ENCODE peak calls at places on chromosomes 6 and 20, in six cellular contexts. One of them, this sample, is unnamed. For H3K4me1, the result is how much of the 10 kb centered on the place peaks cover.

GRCh38 chr6:97437087-97437486 is 154.1 kb upstream of the MMS22L start:
- DNase-seq in mesenchymal stem cell: peak
- DNase-seq in neuronal stem cell: no peak
- DNase-seq in IMR-90: peak
- DNase-seq in mesendoderm: peak
- DNase-seq in H9: no peak
- DNase-seq in this sample: no peak

GRCh38 chr6:131163886-131164285 is 28.6 kb downstream of the AKAP7 start:
- DNase-seq in H9: no peak
- DNase-seq in neuronal stem cell: no peak
- DNase-seq in mesendoderm: peak
- DNase-seq in IMR-90: peak
- DNase-seq in mesenchymal stem cell: no peak
- DNase-seq in this sample: no peak

GRCh38 chr6:106546322-106547052 is 82.8 kb downstream of the RTN4IP1 start:
- DNase-seq in neuronal stem cell: no peak
- DNase-seq in mesenchymal stem cell: peak
- DNase-seq in mesendoderm: no peak
- DNase-seq in IMR-90: peak
- DNase-seq in H9: no peak
- DNase-seq in this sample: no peak

GRCh38 chr6:12126051-12126450 is 113.9 kb downstream of the HIVEP1 start:
- DNase-seq in H9: no peak
- DNase-seq in neuronal stem cell: no peak
- DNase-seq in mesenchymal stem cell: no peak
- DNase-seq in IMR-90: no peak
- DNase-seq in mesendoderm: no peak
- DNase-seq in this sample: no peak

GRCh38 chr6:160489091-160489490 is 140.9 kb downstream of the SLC22A3 start:
- DNase-seq in mesendoderm: no peak
- DNase-seq in neuronal stem cell: no peak
- DNase-seq in mesenchymal stem cell: no peak
- DNase-seq in IMR-90: no peak
- DNase-seq in H9: no peak
- DNase-seq in this sample: no peak

GRCh38 chr20:59580208-59580980 is 23.9 kb upstream of the PHACTR3 start:
- DNase-seq in mesenchymal stem cell: no peak
- DNase-seq in H9: no peak
- DNase-seq in neuronal stem cell: no peak
- DNase-seq in IMR-90: no peak
- DNase-seq in mesendoderm: no peak
- DNase-seq in this sample: no peak

GRCh38 chr20:3814928-3815495 is 5.3 kb upstream of the AP5S1 start:
- DNase-seq in mesenchymal stem cell: no peak
- DNase-seq in mesendoderm: no peak
- DNase-seq in neuronal stem cell: no peak
- DNase-seq in H9: no peak
- DNase-seq in IMR-90: no peak
- DNase-seq in this sample: no peak

GRCh38 chr6:76351275-76351674 is 278.8 kb upstream of the IMPG1 start:
- DNase-seq in H9: no peak
- DNase-seq in mesenchymal stem cell: no peak
- DNase-seq in neuronal stem cell: no peak
- DNase-seq in IMR-90: no peak
- DNase-seq in mesendoderm: peak
- DNase-seq in this sample: peak

GRCh38 chr6:156845447-156845846 is 68.3 kb downstream of the ARID1B start:
- DNase-seq in mesendoderm: no peak
- DNase-seq in neuronal stem cell: no peak
- DNase-seq in IMR-90: no peak
- DNase-seq in H9: no peak
- DNase-seq in mesenchymal stem cell: no peak
- DNase-seq in this sample: no peak

GRCh38 chr20:37917436-37917835 is 14.5 kb downstream of the VSTM2L start:
- DNase-seq in mesenchymal stem cell: no peak
- DNase-seq in mesendoderm: no peak
- DNase-seq in IMR-90: no peak
- DNase-seq in H9: no peak
- DNase-seq in neuronal stem cell: no peak
- DNase-seq in this sample: no peak

DNA sequence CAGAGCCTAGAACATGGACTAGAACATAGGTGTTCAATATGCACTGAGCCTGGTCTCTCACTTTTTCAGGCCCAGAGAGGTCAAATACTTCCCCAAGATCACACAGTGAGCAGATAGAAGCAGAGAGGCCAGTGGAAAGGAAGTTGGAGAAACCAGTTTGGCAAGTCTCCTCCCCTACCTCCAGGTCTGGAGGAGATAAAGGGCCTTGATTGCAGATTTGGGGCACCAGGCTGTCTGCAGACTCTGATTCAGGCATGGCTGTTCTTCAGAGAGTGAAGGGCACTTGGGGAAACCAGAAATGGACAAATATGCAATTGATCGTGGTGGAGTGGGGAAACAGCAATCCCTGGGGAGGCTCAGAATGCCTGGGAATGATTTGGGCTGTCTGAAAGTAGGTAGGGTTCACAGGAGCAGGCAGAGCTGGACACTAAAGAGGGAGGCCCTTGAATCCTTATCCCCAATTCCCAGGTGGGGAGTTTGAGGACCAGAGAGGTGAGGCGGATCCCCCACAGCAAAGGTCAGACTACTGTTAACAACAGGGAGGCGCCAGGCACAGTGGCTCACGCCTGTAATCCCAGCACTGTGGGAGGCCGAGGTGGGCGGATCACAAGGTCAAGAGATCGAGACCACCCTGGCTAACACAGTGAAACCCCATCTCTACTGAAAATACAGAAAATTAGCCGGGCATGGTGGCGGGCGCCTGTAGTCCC is 2.3 kb downstream of the PEDS1 start:
- DNase-seq in mesendoderm: peak
- DNase-seq in neuronal stem cell: no peak
- DNase-seq in H9: no peak
- DNase-seq in mesenchymal stem cell: peak
- DNase-seq in IMR-90: no peak
- DNase-seq in this sample: peak
- H2BK5ac ChIP-seq in mesendoderm: peak
- H2BK5ac ChIP-seq in neuronal stem cell: no peak
- H2BK5ac ChIP-seq in H9: no peak
- H2BK5ac ChIP-seq in mesenchymal stem cell: no peak
- H2BK5ac ChIP-seq in IMR-90: no peak
- H2BK5ac ChIP-seq in this sample: peak

DNA sequence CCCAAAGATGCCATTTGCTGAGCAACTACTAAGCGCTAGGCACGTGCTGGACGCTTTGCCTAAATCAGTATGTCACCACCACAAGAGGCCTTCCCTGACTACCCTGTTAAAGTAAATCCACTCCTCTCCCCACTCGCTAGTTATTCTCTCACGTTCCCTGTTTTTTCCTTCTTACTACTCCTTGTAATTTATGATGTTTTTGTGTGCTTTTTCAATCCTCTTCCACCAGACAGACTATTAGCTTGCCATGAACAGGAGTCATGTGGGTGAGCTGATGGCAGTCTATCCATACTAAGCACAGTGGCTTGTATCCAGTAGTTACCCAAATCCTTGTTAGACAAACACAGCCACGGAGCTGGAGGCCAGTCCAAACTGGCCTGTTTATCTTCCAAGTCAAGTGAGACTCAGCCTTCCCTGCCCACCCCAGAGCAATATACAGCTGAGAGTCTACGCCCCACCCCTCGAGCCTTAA is 41.2 kb downstream of the C6orf132 start:
- DNase-seq in neuronal stem cell: no peak
- DNase-seq in H9: no peak
- DNase-seq in IMR-90: peak
- DNase-seq in mesendoderm: no peak
- DNase-seq in mesenchymal stem cell: peak
- DNase-seq in this sample: no peak
- H3K4me2 ChIP-seq in neuronal stem cell: no peak
- H3K4me2 ChIP-seq in H9: no peak
- H3K4me2 ChIP-seq in IMR-90: no peak
- H3K4me2 ChIP-seq in mesendoderm: no peak
- H3K4me2 ChIP-seq in mesenchymal stem cell: no peak
- H3K4me2 ChIP-seq in this sample: no peak

GRCh38 chr6:24321538-24322162 is 36.2 kb downstream of the DCDC2 start:
- DNase-seq in IMR-90: no peak
- DNase-seq in mesenchymal stem cell: peak
- DNase-seq in mesendoderm: peak
- DNase-seq in H9: no peak
- DNase-seq in neuronal stem cell: no peak
- DNase-seq in this sample: no peak

GRCh38 chr6:24322924-24323323 is 34.9 kb downstream of the DCDC2 start:
- DNase-seq in neuronal stem cell: no peak
- DNase-seq in mesendoderm: no peak
- DNase-seq in IMR-90: no peak
- DNase-seq in mesenchymal stem cell: no peak
- DNase-seq in H9: no peak
- DNase-seq in this sample: no peak

GRCh38 chr6:24323632-24324337 is 34.1 kb downstream of the DCDC2 start:
- DNase-seq in mesendoderm: peak
- DNase-seq in neuronal stem cell: peak
- DNase-seq in H9: no peak
- DNase-seq in IMR-90: no peak
- DNase-seq in mesenchymal stem cell: peak
- DNase-seq in this sample: no peak

GRCh38 chr6:24325978-24326377 is 31.9 kb downstream of the DCDC2 start:
- DNase-seq in H9: no peak
- DNase-seq in mesendoderm: no peak
- DNase-seq in mesenchymal stem cell: no peak
- DNase-seq in IMR-90: no peak
- DNase-seq in neuronal stem cell: no peak
- DNase-seq in this sample: no peak

GRCh38 chr6:24324617-24325016 is 33.2 kb downstream of the DCDC2 start:
- DNase-seq in neuronal stem cell: no peak
- DNase-seq in H9: no peak
- DNase-seq in mesendoderm: no peak
- DNase-seq in mesenchymal stem cell: no peak
- DNase-seq in IMR-90: no peak
- DNase-seq in this sample: no peak
- H3K4me1 ChIP-seq in neuronal stem cell: under half
- H3K4me1 ChIP-seq in H9: under half
- H3K4me1 ChIP-seq in mesendoderm: under half
- H3K4me1 ChIP-seq in mesenchymal stem cell: under half
- H3K4me1 ChIP-seq in IMR-90: under half
- H3K4me1 ChIP-seq in this sample: under half

DNA sequence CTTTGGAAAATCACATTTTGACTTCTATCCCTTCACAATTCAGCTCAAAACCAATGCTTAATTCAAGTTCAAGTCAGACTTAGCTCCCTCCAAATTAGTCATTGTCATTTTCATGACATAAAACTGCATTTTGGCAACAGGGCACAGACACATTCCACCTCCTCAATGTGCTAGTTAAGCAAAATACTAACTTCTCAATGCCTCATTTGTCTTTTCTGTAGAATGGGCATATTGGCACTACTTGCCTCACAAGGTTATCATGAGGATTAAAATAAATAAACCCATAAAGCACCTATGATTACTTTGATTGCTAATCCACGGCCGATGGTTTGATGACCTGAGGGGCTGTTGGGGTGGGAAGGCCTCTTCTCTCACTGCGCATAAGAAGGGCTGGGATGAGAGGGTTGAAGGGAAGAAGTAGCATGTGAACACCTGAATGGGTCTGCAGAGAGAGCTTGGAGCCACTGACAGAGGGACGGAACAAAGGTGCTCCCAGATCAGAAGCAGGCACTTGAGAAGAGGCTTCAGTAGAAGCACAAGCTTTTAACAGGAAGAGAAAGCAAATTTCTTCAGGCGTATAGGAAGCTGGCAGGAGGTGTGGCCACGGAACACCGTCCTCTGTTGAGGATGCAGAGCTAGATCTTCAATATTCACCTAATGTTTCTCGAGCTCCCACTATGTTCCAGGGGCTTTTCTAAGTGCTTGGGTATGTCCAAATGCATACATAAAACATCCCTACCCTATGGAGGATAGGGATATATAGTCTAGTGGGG is 11.7 kb upstream of the TBC1D7 start:
- DNase-seq in neuronal stem cell: no peak
- DNase-seq in IMR-90: no peak
- DNase-seq in mesendoderm: no peak
- DNase-seq in mesenchymal stem cell: no peak
- DNase-seq in H9: no peak
- DNase-seq in this sample: no peak
- H2BK5ac ChIP-seq in neuronal stem cell: no peak
- H2BK5ac ChIP-seq in IMR-90: no peak
- H2BK5ac ChIP-seq in mesendoderm: no peak
- H2BK5ac ChIP-seq in mesenchymal stem cell: no peak
- H2BK5ac ChIP-seq in H9: no peak
- H2BK5ac ChIP-seq in this sample: no peak

GRCh38 chr6:134122775-134123174 is 70.4 kb upstream of the SLC2A12 start:
- DNase-seq in mesenchymal stem cell: no peak
- DNase-seq in neuronal stem cell: no peak
- DNase-seq in mesendoderm: no peak
- DNase-seq in H9: no peak
- DNase-seq in IMR-90: no peak
- DNase-seq in this sample: no peak
- H3K4me2 ChIP-seq in mesenchymal stem cell: no peak
- H3K4me2 ChIP-seq in neuronal stem cell: no peak
- H3K4me2 ChIP-seq in mesendoderm: no peak
- H3K4me2 ChIP-seq in H9: no peak
- H3K4me2 ChIP-seq in IMR-90: no peak
- H3K4me2 ChIP-seq in this sample: no peak

GRCh38 chr6:143970827-143971226 is 37.2 kb downstream of the PLAGL1 start:
- DNase-seq in H9: no peak
- DNase-seq in neuronal stem cell: no peak
- DNase-seq in mesendoderm: no peak
- DNase-seq in mesenchymal stem cell: no peak
- DNase-seq in IMR-90: no peak
- DNase-seq in this sample: no peak
- H3K4me1 ChIP-seq in H9: under half
- H3K4me1 ChIP-seq in neuronal stem cell: under half
- H3K4me1 ChIP-seq in mesendoderm: under half
- H3K4me1 ChIP-seq in mesenchymal stem cell: under half
- H3K4me1 ChIP-seq in IMR-90: under half
- H3K4me1 ChIP-seq in this sample: under half

GRCh38 chr6:83038246-83038645 is 27.4 kb downstream of the UBE3D start:
- DNase-seq in H9: no peak
- DNase-seq in mesenchymal stem cell: no peak
- DNase-seq in IMR-90: no peak
- DNase-seq in neuronal stem cell: no peak
- DNase-seq in mesendoderm: peak
- DNase-seq in this sample: no peak
- H2BK5ac ChIP-seq in H9: no peak
- H2BK5ac ChIP-seq in mesenchymal stem cell: no peak
- H2BK5ac ChIP-seq in IMR-90: no peak
- H2BK5ac ChIP-seq in neuronal stem cell: no peak
- H2BK5ac ChIP-seq in mesendoderm: no peak
- H2BK5ac ChIP-seq in this sample: no peak

DNA sequence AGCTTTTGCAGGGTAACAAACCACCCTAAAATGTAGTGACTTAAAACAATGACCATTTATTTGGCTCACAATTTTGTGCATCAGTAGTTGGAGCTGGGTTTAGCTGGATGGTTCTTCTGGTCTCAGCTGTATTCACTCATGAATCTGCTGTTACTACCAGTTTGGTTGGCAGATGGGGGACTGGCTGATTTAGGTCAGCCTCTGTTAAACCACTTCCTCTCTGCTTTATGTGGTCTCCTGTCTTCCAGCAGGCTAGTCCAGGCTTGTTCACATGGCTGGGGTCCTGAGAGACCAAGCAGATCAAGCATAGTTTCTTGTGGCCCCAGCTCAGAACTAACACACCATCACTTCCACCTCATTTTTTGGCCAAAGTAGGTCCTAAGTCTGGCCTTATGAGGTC is 67.2 kb upstream of the LAMP5 start:
- DNase-seq in mesenchymal stem cell: no peak
- DNase-seq in H9: no peak
- DNase-seq in neuronal stem cell: no peak
- DNase-seq in IMR-90: no peak
- DNase-seq in mesendoderm: no peak
- DNase-seq in this sample: no peak
- H3K4me2 ChIP-seq in mesenchymal stem cell: no peak
- H3K4me2 ChIP-seq in H9: no peak
- H3K4me2 ChIP-seq in neuronal stem cell: no peak
- H3K4me2 ChIP-seq in IMR-90: no peak
- H3K4me2 ChIP-seq in mesendoderm: no peak
- H3K4me2 ChIP-seq in this sample: no peak

This sample was measured in trophoblast cell.